ENCODE peak calls at places on chromosomes 1 and 21, in ten cellular contexts. J, Y, P, E, Q, C, V, T, U and A are unnamed samples.

GRCh38 chr1:180213401-180214177 is 16.5 kb upstream of the LHX4 start:
- DNase-seq in T (peak), Y (no peak), C (no peak), P (peak), U (peak), Q (no peak), J (peak), E (no peak), V (peak), A (peak)

GRCh38 chr21:45859041-45859761 is 122.4 kb upstream of the COL6A1 start:
- DNase-seq in E (peak), Q (no peak), V (no peak), U (peak), C (no peak), J (no peak), T (no peak), P (no peak), Y (no peak), A (no peak)

GRCh38 chr21:44800971-44801467 is 601 bp downstream of the UBE2G2 start:
- DNase-seq in Q (no peak), Y (no peak), E (peak), V (no peak), T (no peak), C (no peak), J (peak), P (peak), U (no peak), A (no peak)

GRCh38 chr1:2816786-2817185 is 15.3 kb upstream of the TTC34 start:
- DNase-seq in E (no peak), V (no peak), T (no peak), J (no peak), P (no peak), C (no peak), Q (no peak), Y (no peak), U (no peak), A (no peak)

GRCh38 chr1:168498159-168498609 is 45.6 kb downstream of the XCL2 start:
- DNase-seq in E (no peak), V (peak), C (no peak), U (no peak), P (no peak), T (no peak), J (no peak), Y (no peak), Q (no peak), A (no peak)

GRCh38 chr1:89701746-89702241 is 68.9 kb downstream of the LRRC8C start:
- DNase-seq in T (no peak), Q (no peak), J (no peak), V (no peak), Y (no peak), U (no peak), E (no peak), C (no peak), P (peak), A (no peak)

GRCh38 chr1:27931184-27931583 is 3.6 kb upstream of the SMPDL3B start:
- DNase-seq in E (no peak), V (no peak), Q (no peak), Y (no peak), J (no peak), U (no peak), C (no peak), P (peak), T (no peak), A (no peak)

GRCh38 chr1:205475855-205476254 is 20.0 kb upstream of the BLACAT1 start:
- DNase-seq in P (no peak), J (no peak), V (no peak), T (no peak), C (no peak), E (no peak), Q (no peak), Y (no peak), U (no peak), A (no peak)

GRCh38 chr1:174258148-174258550 is 98.8 kb downstream of the RABGAP1L start:
- DNase-seq in Q (no peak), T (no peak), U (no peak), V (no peak), Y (no peak), E (peak), J (peak), P (peak), C (no peak), A (peak)

GRCh38 chr1:117595993-117596720 is 9.7 kb upstream of the TENT5C start:
- DNase-seq in U (peak), C (no peak), E (no peak), V (no peak), Y (peak), J (no peak), Q (no peak), P (no peak), T (no peak), A (peak)
- TF ChIP-seq EP300 in U (no peak), C (no peak), E (no peak), V (no peak), Y (no peak), J (no peak), Q (no peak), P (no peak), T (no peak), A (no peak)

DNA sequence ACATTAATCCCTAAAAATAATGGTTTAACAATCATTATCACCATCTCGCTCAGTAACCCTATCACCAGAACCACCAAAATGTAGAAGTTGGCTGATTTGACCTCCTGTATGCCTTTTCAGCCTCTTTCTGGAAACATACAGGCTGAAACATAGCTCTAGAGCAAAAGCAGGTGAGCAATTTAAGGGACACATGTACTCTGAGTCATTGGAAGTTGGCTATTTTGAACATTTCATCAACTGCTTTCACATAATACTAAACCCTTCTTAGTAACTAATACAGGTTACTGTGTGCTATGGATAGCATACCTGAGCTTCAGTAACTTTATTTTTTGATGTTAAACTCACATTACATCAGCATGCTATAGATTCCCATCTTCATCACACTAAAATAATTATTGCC is 19.8 kb upstream of the DDAH1 start:
- DNase-seq in V (no peak), U (no peak), E (no peak), T (no peak), Y (no peak), P (no peak), J (no peak), C (no peak), Q (no peak), A (no peak)
- TF ChIP-seq POLR2A in V (no peak), U (no peak), E (no peak), T (no peak), Y (no peak), P (no peak), J (no peak), C (no peak), Q (no peak), A (no peak)

GRCh38 chr1:14365226-14365994 is 233.1 kb upstream of the KAZN start:
- DNase-seq in E (no peak), Q (no peak), P (no peak), T (no peak), U (no peak), Y (no peak), J (no peak), V (no peak), C (no peak), A (no peak)

GRCh38 chr1:14363191-14363590 is 235.3 kb upstream of the KAZN start:
- DNase-seq in C (no peak), Q (no peak), Y (no peak), J (no peak), T (no peak), U (no peak), V (no peak), E (no peak), P (no peak), A (no peak)

GRCh38 chr1:14366361-14367018 is 232.0 kb upstream of the KAZN start:
- DNase-seq in Q (no peak), T (no peak), C (no peak), P (no peak), Y (no peak), E (no peak), J (no peak), V (no peak), U (no peak), A (no peak)

GRCh38 chr1:14362331-14362730 is 236.2 kb upstream of the KAZN start:
- DNase-seq in U (no peak), J (no peak), E (no peak), V (no peak), C (no peak), Y (no peak), P (no peak), Q (no peak), T (no peak), A (no peak)

GRCh38 chr1:14363707-14364413 is 234.6 kb upstream of the KAZN start:
- DNase-seq in Y (no peak), J (no peak), Q (no peak), U (no peak), E (no peak), P (no peak), V (no peak), T (no peak), C (no peak), A (no peak)
- TF ChIP-seq CTCF in Y (no peak), J (no peak), Q (no peak), U (no peak), E (no peak), P (peak), V (no peak), T (no peak), C (no peak), A (no peak)

GRCh38 chr21:33374080-33374873 is 28.9 kb upstream of the IFNGR2 start:
- DNase-seq in U (peak), E (peak), T (no peak), Q (no peak), C (peak), Y (peak), J (peak), P (peak), V (no peak), A (peak)
- TF ChIP-seq EP300 in U (no peak), E (no peak), T (peak), Q (no peak), C (peak), Y (no peak), J (no peak), P (no peak), V (no peak), A (no peak)

GRCh38 chr1:33348676-33349080 is 27.8 kb upstream of the A3GALT2 start:
- DNase-seq in J (no peak), U (no peak), V (peak), C (no peak), P (no peak), Y (no peak), T (no peak), E (no peak), Q (no peak), A (no peak)

GRCh38 chr1:33349778-33350610 is 29.1 kb upstream of the A3GALT2 start:
- DNase-seq in P (peak), Q (peak), Y (peak), C (peak), E (peak), J (peak), V (peak), T (no peak), U (peak), A (peak)

GRCh38 chr1:33348194-33348593 is 27.3 kb upstream of the A3GALT2 start:
- DNase-seq in P (no peak), J (no peak), T (no peak), E (no peak), Q (no peak), C (no peak), Y (no peak), U (no peak), V (peak), A (no peak)

GRCh38 chr1:33350611-33351280 is 29.8 kb upstream of the A3GALT2 start:
- DNase-seq in T (no peak), V (no peak), J (no peak), Y (no peak), P (no peak), E (no peak), C (no peak), Q (no peak), U (no peak), A (no peak)

GRCh38 chr1:33349081-33349759 is 28.3 kb upstream of the A3GALT2 start:
- DNase-seq in U (no peak), P (peak), Y (peak), Q (peak), E (no peak), J (peak), C (no peak), T (no peak), V (peak), A (peak)
- TF ChIP-seq POLR2A in U (peak), P (no peak), Y (no peak), Q (no peak), E (no peak), J (peak), C (no peak), T (no peak), V (no peak), A (peak)

GRCh38 chr1:34292472-34292871 is 115.8 kb downstream of the C1orf94 start:
- DNase-seq in J (no peak), T (no peak), E (no peak), V (no peak), Y (no peak), Q (no peak), U (no peak), P (no peak), C (no peak), A (no peak)
- TF ChIP-seq CTCF in J (no peak), T (peak), E (no peak), V (no peak), Y (no peak), Q (no peak), U (no peak), P (no peak), C (no peak), A (no peak)